ENCODE peak calls at places on chromosomes 6 and 20, in six cellular contexts. E, G, R, T, I and C are unnamed samples.

GRCh38 chr6:215335-216034 is 76.8 kb upstream of the DUSP22 start:
- DNase-seq in G (peak), T (no peak), I (peak), R (peak), E (peak), C (peak)

GRCh38 chr20:55251170-55251569 is 754.1 kb downstream of the CBLN4 start:
- DNase-seq in G (no peak), R (no peak), T (no peak), E (no peak), I (no peak), C (no peak)

GRCh38 chr6:150940951-150941350 is 75.4 kb downstream of the MTHFD1L start:
- DNase-seq in T (no peak), I (peak), R (no peak), E (no peak), G (no peak), C (peak)

GRCh38 chr6:47478233-47479155 is 905 bp downstream of the CD2AP start:
- DNase-seq in I (peak), G (no peak), R (peak), T (peak), E (peak), C (peak)

GRCh38 chr20:11274137-11274536 is 600.3 kb upstream of the JAG1 start:
- DNase-seq in I (peak), E (peak), T (peak), R (peak), G (no peak), C (peak)

GRCh38 chr20:50335105-50335504 is 144.5 kb downstream of the CEBPB start:
- DNase-seq in I (peak), G (no peak), R (no peak), T (peak), E (no peak), C (peak)

GRCh38 chr6:29943053-29943966 is 978 bp downstream of the HLA-A start:
- DNase-seq in R (no peak), E (no peak), T (no peak), I (peak), G (no peak), C (no peak)

GRCh38 chr20:57434390-57434700 is 43.1 kb downstream of the RBM38 start:
- DNase-seq in I (no peak), T (peak), E (no peak), G (no peak), R (no peak), C (no peak)

GRCh38 chr20:43938017-43938655 is 23.5 kb downstream of the TOX2 start:
- DNase-seq in G (no peak), T (no peak), E (no peak), R (no peak), I (peak), C (no peak)

GRCh38 chr6:140062042-140063041 is 687.9 kb upstream of the CITED2 start:
- DNase-seq in E (peak), T (peak), R (peak), G (no peak), I (peak), C (peak)

GRCh38 chr20:48120120-48120519 is 334.8 kb upstream of the SULF2 start:
- DNase-seq in I (no peak), G (no peak), T (no peak), E (no peak), R (no peak), C (no peak)

GRCh38 chr6:145784683-145785082 is 29.9 kb downstream of the FBXO30 start:
- DNase-seq in R (no peak), I (no peak), T (no peak), E (no peak), G (no peak), C (no peak)

GRCh38 chr20:59850018-59850641 is 83.3 kb downstream of the SYCP2 start:
- DNase-seq in I (peak), E (peak), G (no peak), T (peak), R (no peak), C (peak)

GRCh38 chr6:136600818-136601217 is 50.6 kb upstream of the MAP7 start:
- DNase-seq in T (no peak), R (no peak), I (no peak), E (no peak), G (no peak), C (peak)

GRCh38 chr6:4402477-4402976 is 267.2 kb upstream of the ECI2 start:
- DNase-seq in G (no peak), E (peak), T (peak), I (peak), R (no peak), C (peak)

GRCh38 chr6:43052842-43053544 is 658 bp downstream of the CUL7 start:
- DNase-seq in G (no peak), R (no peak), E (peak), I (peak), T (no peak), C (peak)

GRCh38 chr6:22966711-22967110 is 397.3 kb downstream of the HDGFL1 start:
- DNase-seq in R (no peak), G (no peak), T (no peak), E (no peak), I (no peak), C (no peak)

GRCh38 chr6:139011980-139012379 is 16.6 kb upstream of the ABRACL start:
- DNase-seq in R (no peak), I (no peak), T (no peak), E (no peak), G (no peak), C (no peak)

GRCh38 chr6:170032706-170033309 is 258.1 kb downstream of the DLL1 start:
- DNase-seq in E (no peak), I (no peak), R (no peak), G (no peak), T (no peak), C (no peak)

GRCh38 chr6:75250552-75250951 is 7.0 kb upstream of the COX7A2 start:
- DNase-seq in E (no peak), T (no peak), I (no peak), G (no peak), R (no peak), C (no peak)

GRCh38 chr6:111607279-111607678 is 1.6 kb upstream of the TRAF3IP2 start:
- DNase-seq in G (no peak), R (no peak), I (no peak), E (no peak), T (no peak), C (no peak)

GRCh38 chr6:33886673-33887144 is 82.9 kb upstream of the MLN start:
- DNase-seq in I (peak), G (no peak), T (no peak), E (no peak), R (no peak), C (peak)

GRCh38 chr6:166275714-166276166 is 32.5 kb downstream of the PRR18 start:
- DNase-seq in E (peak), I (peak), T (peak), G (peak), R (peak), C (peak)

GRCh38 chr20:36491901-36492617 is 49.3 kb upstream of the MYL9 start:
- DNase-seq in T (no peak), R (no peak), G (peak), E (no peak), I (peak), C (no peak)

GRCh38 chr20:32585011-32585518 is at the start of gene NOL4L:
- DNase-seq in G (no peak), I (peak), R (no peak), E (peak), T (no peak), C (no peak)

GRCh38 chr6:106116125-106116524 is 30.0 kb downstream of the PRDM1 start:
- DNase-seq in T (peak), E (no peak), R (no peak), I (peak), G (no peak), C (peak)